ENCODE peak calls at places on chromosomes 2 and 18, in nine cellular contexts. J is tibial nerve, P is stomach, W is cardiac muscle cell, T is brain microvascular endothelial cell, H is A549, K is heart right ventricle, N is ascending aorta, C is AG09309. M is an unnamed sample.

GRCh38 chr2:110866496-110866895 is 134.1 kb downstream of the ACOXL start:
- DNase-seq in K (no peak), H (no peak), P (no peak), N (no peak), C (no peak), J (no peak), T (no peak), W (no peak), M (no peak)

GRCh38 chr2:216188956-216189355 is 79.8 kb downstream of the XRCC5 start:
- DNase-seq in H (no peak), T (no peak), P (no peak), J (no peak), W (no peak), K (no peak), C (peak), N (no peak), M (no peak)

GRCh38 chr2:3469486-3469885 is 49.8 kb downstream of the ADI1 start:
- DNase-seq in H (no peak), K (no peak), C (no peak), T (no peak), J (no peak), P (no peak), W (no peak), N (no peak), M (no peak)

GRCh38 chr2:36445191-36445590 is 89.6 kb downstream of the CRIM1 start:
- DNase-seq in J (no peak), W (no peak), N (no peak), P (no peak), K (no peak), C (no peak), T (no peak), H (no peak), M (peak)

GRCh38 chr2:27218614-27219013 is 1.4 kb downstream of the CAD start:
- DNase-seq in P (no peak), H (no peak), C (no peak), W (no peak), N (no peak), T (no peak), K (no peak), J (no peak), M (no peak)

GRCh38 chr2:219433666-219434467 is 776 bp upstream of the SPEG start:
- DNase-seq in K (no peak), W (peak), J (no peak), P (no peak), N (no peak), H (no peak), C (no peak), T (peak), M (no peak)

GRCh38 chr2:72989770-72990556 is 72.6 kb downstream of the EMX1 start:
- DNase-seq in K (peak), J (no peak), N (no peak), C (no peak), T (no peak), P (peak), W (no peak), H (no peak), M (no peak)

GRCh38 chr2:101463885-101464653 is 10.8 kb downstream of the RFX8 start:
- DNase-seq in W (no peak), H (no peak), N (no peak), C (peak), J (no peak), P (no peak), K (no peak), T (peak), M (peak)

GRCh38 chr18:59540819-59541218 is 156.4 kb downstream of the CCBE1 start:
- DNase-seq in P (no peak), W (no peak), J (no peak), K (no peak), C (no peak), N (no peak), T (peak), H (no peak), M (no peak)

GRCh38 chr18:44837491-44838185 is 156.9 kb downstream of the SETBP1 start:
- DNase-seq in T (peak), N (no peak), K (no peak), H (no peak), W (no peak), C (no peak), P (no peak), J (no peak), M (no peak)

GRCh38 chr2:32427672-32428622 is 71.1 kb downstream of the BIRC6 start:
- DNase-seq in W (peak), H (no peak), K (no peak), T (no peak), P (no peak), C (no peak), N (no peak), J (no peak), M (no peak)

GRCh38 chr2:157971702-157972101 is 95.6 kb upstream of the ACVR1 start:
- DNase-seq in C (no peak), J (no peak), P (no peak), T (no peak), K (no peak), W (no peak), H (no peak), N (no peak), M (no peak)

GRCh38 chr2:17672583-17673317 is 80.9 kb downstream of the SMC6 start:
- DNase-seq in N (no peak), H (peak), K (no peak), C (peak), W (no peak), T (peak), J (no peak), P (no peak), M (peak)

GRCh38 chr2:136134126-136134525 is 16.2 kb upstream of the CXCR4 start:
- DNase-seq in P (no peak), H (no peak), T (no peak), W (no peak), N (no peak), J (no peak), K (no peak), C (no peak), M (no peak)

GRCh38 chr18:58866261-58867232 is 1.9 kb downstream of the ZNF532 start:
- DNase-seq in H (no peak), N (no peak), K (no peak), C (no peak), W (no peak), J (no peak), P (no peak), T (no peak), M (no peak)

DNA sequence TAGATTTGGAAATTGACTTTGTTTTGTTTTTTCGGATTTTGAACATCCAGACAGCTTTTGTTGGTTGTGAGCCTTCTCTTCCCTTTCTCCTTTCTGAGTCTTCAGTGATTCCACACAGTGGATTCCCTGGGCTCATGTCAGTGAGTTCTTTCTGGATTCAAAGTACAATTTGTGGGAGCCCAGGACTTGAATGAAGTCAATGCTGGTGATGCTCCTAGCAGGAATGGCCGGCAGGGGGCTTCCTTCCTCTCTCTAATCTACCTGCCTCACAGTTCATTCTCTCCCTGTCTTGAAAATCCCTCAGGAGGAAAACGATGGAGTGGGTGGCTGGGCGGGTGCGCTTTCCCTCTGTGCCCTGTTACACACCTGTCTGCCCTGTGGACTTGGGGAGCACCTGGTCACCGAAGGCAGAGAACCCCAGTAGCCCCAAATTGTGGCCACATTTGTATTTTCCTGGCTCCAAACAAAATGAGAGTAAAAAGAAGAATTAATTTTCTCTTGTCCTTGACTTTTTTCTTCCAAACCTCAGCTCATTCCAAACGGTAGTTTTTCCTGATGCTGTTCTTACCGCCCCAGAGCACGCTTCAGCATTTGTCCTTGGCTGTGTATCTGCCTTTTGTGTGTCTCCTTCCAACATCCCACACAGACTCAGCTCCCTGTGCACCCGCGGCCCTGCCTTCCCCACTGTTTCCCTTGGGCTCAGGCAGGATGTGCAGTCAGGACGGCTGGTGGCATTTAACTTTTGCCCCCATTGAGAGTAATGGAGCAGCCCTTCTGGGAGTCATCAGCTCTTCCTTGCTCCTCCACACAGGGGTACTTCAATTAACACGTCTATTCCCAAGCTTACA is 86.6 kb downstream of the MARCO start:
- DNase-seq in C (peak), H (peak), P (peak), K (no peak), W (peak), T (peak), J (no peak), N (no peak), M (no peak)
- TF ChIP-seq CTCF in C (peak), H (peak), P (no peak), K (no peak), W (peak), T (peak), J (no peak), N (peak), M (peak)

GRCh38 chr2:172095905-172096660 is 6.6 kb downstream of the DLX2 start:
- DNase-seq in K (no peak), J (no peak), W (no peak), P (no peak), H (no peak), C (no peak), T (no peak), N (no peak), M (no peak)
- H3K4me3 ChIP-seq in K (peak), J (peak), W (peak), P (peak), H (peak), C (peak), T (peak), N (peak), M (peak)

DNA sequence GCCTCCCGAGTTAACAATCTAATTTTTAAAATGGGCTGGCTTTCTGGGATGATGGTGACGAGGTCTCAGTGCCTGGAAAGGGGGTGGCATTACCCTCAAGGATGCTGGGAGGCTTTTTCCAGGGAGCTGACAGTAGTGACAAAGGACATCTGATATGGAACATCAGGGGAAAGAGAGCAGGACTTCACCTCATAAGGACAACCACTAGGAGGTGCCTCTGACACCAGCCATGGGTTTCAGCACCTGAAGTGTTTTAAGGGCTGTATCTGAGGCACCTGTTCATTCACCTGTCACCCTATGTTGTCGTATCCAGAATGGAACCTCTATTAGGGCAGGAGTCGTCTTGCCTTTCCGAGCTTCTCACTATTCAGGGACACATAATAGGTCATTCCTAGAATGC is 10.8 kb downstream of the IL36B start:
- DNase-seq in J (no peak), P (no peak), K (no peak), H (no peak), T (no peak), W (no peak), C (no peak), N (no peak), M (no peak)
- TF ChIP-seq CTCF in J (no peak), P (no peak), K (no peak), H (no peak), T (peak), W (no peak), C (no peak), N (no peak), M (no peak)

DNA sequence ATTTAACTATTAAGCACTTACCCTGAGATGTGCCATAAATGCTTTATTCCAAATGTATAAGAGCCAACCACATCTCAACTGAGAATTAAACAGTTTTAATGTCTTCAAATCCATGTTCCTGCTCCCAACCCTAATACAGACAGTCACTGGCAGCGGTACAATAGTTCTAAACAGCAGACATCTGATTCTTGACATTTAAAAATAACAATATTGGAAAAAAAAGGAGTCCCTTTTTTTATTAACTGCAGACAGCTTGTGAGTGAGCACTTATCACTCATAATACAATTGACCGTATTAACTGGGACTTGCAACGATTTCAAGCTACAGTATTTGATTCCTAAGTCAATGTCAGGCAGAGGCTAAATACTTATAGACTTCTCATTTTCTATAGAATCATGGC is 424.6 kb downstream of the TGIF1 start:
- DNase-seq in J (no peak), P (no peak), N (no peak), W (no peak), T (no peak), K (no peak), C (no peak), H (no peak), M (no peak)
- H3K4me3 ChIP-seq in J (no peak), P (no peak), N (peak), W (no peak), T (no peak), K (no peak), C (no peak), H (no peak), M (no peak)

GRCh38 chr2:65017335-65017734 is 28.1 kb downstream of the SLC1A4 start:
- DNase-seq in N (no peak), H (no peak), W (peak), P (no peak), K (no peak), C (no peak), J (no peak), T (no peak), M (no peak)
- TF ChIP-seq CTCF in N (peak), H (no peak), W (peak), P (peak), K (peak), C (no peak), J (no peak), T (peak), M (peak)

GRCh38 chr2:162462911-162463310 is 119.0 kb downstream of the GCA start:
- DNase-seq in P (no peak), C (no peak), W (no peak), J (no peak), K (no peak), T (no peak), H (no peak), N (no peak), M (no peak)
- H3K4me3 ChIP-seq in P (no peak), C (no peak), W (no peak), J (no peak), K (no peak), T (no peak), H (no peak), N (no peak), M (no peak)

GRCh38 chr2:50535971-50536759 is 495.8 kb downstream of the NRXN1 start:
- DNase-seq in N (no peak), P (no peak), W (peak), T (peak), C (no peak), J (no peak), H (no peak), K (no peak), M (peak)
- TF ChIP-seq CTCF in N (peak), P (peak), W (peak), T (peak), C (peak), J (peak), H (peak), K (no peak), M (peak)